ENCODE peak calls at places on chromosomes 6 and 20, in eight cellular contexts. One of them, this sample, is unnamed.

GRCh38 chr6:141783595-141783994 is 349.1 kb upstream of the GJE1 start:
- ATAC-seq in Right ventricle myocardium superior: peak
- ATAC-seq in activated CD8-positive, alpha-beta T cell treated with anti-CD3 and anti-CD28 coated beads, Interleukin-2, amount 10 ng/mL, durations not matched to agents 7 days and 5 days: no peak
- ATAC-seq in activated CD4-positive, CD25-positive, alpha-beta regulatory T cell treated with anti-CD3 and anti-CD28 coated beads, Interleukin-2, amount 50 U/mL, for 24 hours: no peak
- ATAC-seq in T-cell: no peak
- ATAC-seq in stimulated activated naive CD8-positive, alpha-beta T cell treated with anti-CD3 and anti-CD28 coated beads, Interleukin-15, Interleukin-2, amounts not matched to agents 100 U/mL and 50 U/mL, for 24 hours: no peak
- ATAC-seq in heart right ventricle: no peak
- ATAC-seq in naive B cell: no peak
- ATAC-seq in this sample: no peak

GRCh38 chr6:10363911-10364310 is 51.0 kb downstream of the TFAP2A start:
- ATAC-seq in Right ventricle myocardium superior: no peak
- ATAC-seq in activated CD8-positive, alpha-beta T cell treated with anti-CD3 and anti-CD28 coated beads, Interleukin-2, amount 10 ng/mL, durations not matched to agents 7 days and 5 days: no peak
- ATAC-seq in activated CD4-positive, CD25-positive, alpha-beta regulatory T cell treated with anti-CD3 and anti-CD28 coated beads, Interleukin-2, amount 50 U/mL, for 24 hours: no peak
- ATAC-seq in T-cell: no peak
- ATAC-seq in stimulated activated naive CD8-positive, alpha-beta T cell treated with anti-CD3 and anti-CD28 coated beads, Interleukin-15, Interleukin-2, amounts not matched to agents 100 U/mL and 50 U/mL, for 24 hours: no peak
- ATAC-seq in heart right ventricle: no peak
- ATAC-seq in naive B cell: no peak
- ATAC-seq in this sample: no peak

GRCh38 chr6:141475269-141475668 is 657.5 kb upstream of the GJE1 start:
- ATAC-seq in Right ventricle myocardium superior: no peak
- ATAC-seq in activated CD8-positive, alpha-beta T cell treated with anti-CD3 and anti-CD28 coated beads, Interleukin-2, amount 10 ng/mL, durations not matched to agents 7 days and 5 days: no peak
- ATAC-seq in activated CD4-positive, CD25-positive, alpha-beta regulatory T cell treated with anti-CD3 and anti-CD28 coated beads, Interleukin-2, amount 50 U/mL, for 24 hours: no peak
- ATAC-seq in T-cell: no peak
- ATAC-seq in stimulated activated naive CD8-positive, alpha-beta T cell treated with anti-CD3 and anti-CD28 coated beads, Interleukin-15, Interleukin-2, amounts not matched to agents 100 U/mL and 50 U/mL, for 24 hours: no peak
- ATAC-seq in heart right ventricle: no peak
- ATAC-seq in naive B cell: no peak
- ATAC-seq in this sample: no peak

GRCh38 chr6:128882991-128883571 is at the start of gene LAMA2:
- ATAC-seq in Right ventricle myocardium superior: peak
- ATAC-seq in activated CD8-positive, alpha-beta T cell treated with anti-CD3 and anti-CD28 coated beads, Interleukin-2, amount 10 ng/mL, durations not matched to agents 7 days and 5 days: no peak
- ATAC-seq in activated CD4-positive, CD25-positive, alpha-beta regulatory T cell treated with anti-CD3 and anti-CD28 coated beads, Interleukin-2, amount 50 U/mL, for 24 hours: no peak
- ATAC-seq in T-cell: peak
- ATAC-seq in stimulated activated naive CD8-positive, alpha-beta T cell treated with anti-CD3 and anti-CD28 coated beads, Interleukin-15, Interleukin-2, amounts not matched to agents 100 U/mL and 50 U/mL, for 24 hours: peak
- ATAC-seq in heart right ventricle: peak
- ATAC-seq in naive B cell: no peak
- ATAC-seq in this sample: peak

GRCh38 chr6:108168501-108168979 is 2.7 kb downstream of the NR2E1 start:
- ATAC-seq in Right ventricle myocardium superior: peak
- ATAC-seq in activated CD8-positive, alpha-beta T cell treated with anti-CD3 and anti-CD28 coated beads, Interleukin-2, amount 10 ng/mL, durations not matched to agents 7 days and 5 days: peak
- ATAC-seq in activated CD4-positive, CD25-positive, alpha-beta regulatory T cell treated with anti-CD3 and anti-CD28 coated beads, Interleukin-2, amount 50 U/mL, for 24 hours: peak
- ATAC-seq in T-cell: peak
- ATAC-seq in stimulated activated naive CD8-positive, alpha-beta T cell treated with anti-CD3 and anti-CD28 coated beads, Interleukin-15, Interleukin-2, amounts not matched to agents 100 U/mL and 50 U/mL, for 24 hours: peak
- ATAC-seq in heart right ventricle: peak
- ATAC-seq in naive B cell: peak
- ATAC-seq in this sample: no peak

GRCh38 chr6:53811746-53812145 is 16.9 kb downstream of the LRRC1 start:
- ATAC-seq in Right ventricle myocardium superior: no peak
- ATAC-seq in activated CD8-positive, alpha-beta T cell treated with anti-CD3 and anti-CD28 coated beads, Interleukin-2, amount 10 ng/mL, durations not matched to agents 7 days and 5 days: no peak
- ATAC-seq in activated CD4-positive, CD25-positive, alpha-beta regulatory T cell treated with anti-CD3 and anti-CD28 coated beads, Interleukin-2, amount 50 U/mL, for 24 hours: no peak
- ATAC-seq in T-cell: no peak
- ATAC-seq in stimulated activated naive CD8-positive, alpha-beta T cell treated with anti-CD3 and anti-CD28 coated beads, Interleukin-15, Interleukin-2, amounts not matched to agents 100 U/mL and 50 U/mL, for 24 hours: no peak
- ATAC-seq in heart right ventricle: no peak
- ATAC-seq in naive B cell: no peak
- ATAC-seq in this sample: no peak

GRCh38 chr20:1577906-1578305 is 20.4 kb upstream of the SIRPD start:
- ATAC-seq in Right ventricle myocardium superior: no peak
- ATAC-seq in activated CD8-positive, alpha-beta T cell treated with anti-CD3 and anti-CD28 coated beads, Interleukin-2, amount 10 ng/mL, durations not matched to agents 7 days and 5 days: no peak
- ATAC-seq in activated CD4-positive, CD25-positive, alpha-beta regulatory T cell treated with anti-CD3 and anti-CD28 coated beads, Interleukin-2, amount 50 U/mL, for 24 hours: no peak
- ATAC-seq in T-cell: no peak
- ATAC-seq in stimulated activated naive CD8-positive, alpha-beta T cell treated with anti-CD3 and anti-CD28 coated beads, Interleukin-15, Interleukin-2, amounts not matched to agents 100 U/mL and 50 U/mL, for 24 hours: no peak
- ATAC-seq in heart right ventricle: no peak
- ATAC-seq in naive B cell: no peak
- ATAC-seq in this sample: no peak

GRCh38 chr20:52402950-52403349 is 211.4 kb upstream of the ZFP64 start:
- ATAC-seq in Right ventricle myocardium superior: no peak
- ATAC-seq in activated CD8-positive, alpha-beta T cell treated with anti-CD3 and anti-CD28 coated beads, Interleukin-2, amount 10 ng/mL, durations not matched to agents 7 days and 5 days: peak
- ATAC-seq in activated CD4-positive, CD25-positive, alpha-beta regulatory T cell treated with anti-CD3 and anti-CD28 coated beads, Interleukin-2, amount 50 U/mL, for 24 hours: no peak
- ATAC-seq in T-cell: no peak
- ATAC-seq in stimulated activated naive CD8-positive, alpha-beta T cell treated with anti-CD3 and anti-CD28 coated beads, Interleukin-15, Interleukin-2, amounts not matched to agents 100 U/mL and 50 U/mL, for 24 hours: peak
- ATAC-seq in heart right ventricle: no peak
- ATAC-seq in naive B cell: no peak
- ATAC-seq in this sample: no peak

GRCh38 chr6:29462022-29462421 is 5.1 kb downstream of the OR2H1 start:
- ATAC-seq in Right ventricle myocardium superior: no peak
- ATAC-seq in activated CD8-positive, alpha-beta T cell treated with anti-CD3 and anti-CD28 coated beads, Interleukin-2, amount 10 ng/mL, durations not matched to agents 7 days and 5 days: no peak
- ATAC-seq in activated CD4-positive, CD25-positive, alpha-beta regulatory T cell treated with anti-CD3 and anti-CD28 coated beads, Interleukin-2, amount 50 U/mL, for 24 hours: no peak
- ATAC-seq in T-cell: no peak
- ATAC-seq in stimulated activated naive CD8-positive, alpha-beta T cell treated with anti-CD3 and anti-CD28 coated beads, Interleukin-15, Interleukin-2, amounts not matched to agents 100 U/mL and 50 U/mL, for 24 hours: no peak
- ATAC-seq in heart right ventricle: no peak
- ATAC-seq in naive B cell: no peak
- ATAC-seq in this sample: peak

GRCh38 chr6:15460110-15460727 is 202.6 kb downstream of the DTNBP1 start:
- ATAC-seq in Right ventricle myocardium superior: peak
- ATAC-seq in activated CD8-positive, alpha-beta T cell treated with anti-CD3 and anti-CD28 coated beads, Interleukin-2, amount 10 ng/mL, durations not matched to agents 7 days and 5 days: no peak
- ATAC-seq in activated CD4-positive, CD25-positive, alpha-beta regulatory T cell treated with anti-CD3 and anti-CD28 coated beads, Interleukin-2, amount 50 U/mL, for 24 hours: no peak
- ATAC-seq in T-cell: no peak
- ATAC-seq in stimulated activated naive CD8-positive, alpha-beta T cell treated with anti-CD3 and anti-CD28 coated beads, Interleukin-15, Interleukin-2, amounts not matched to agents 100 U/mL and 50 U/mL, for 24 hours: no peak
- ATAC-seq in heart right ventricle: no peak
- ATAC-seq in naive B cell: no peak
- ATAC-seq in this sample: no peak

GRCh38 chr20:32538526-32538918 is 46.6 kb downstream of the NOL4L start:
- ATAC-seq in Right ventricle myocardium superior: peak
- ATAC-seq in activated CD8-positive, alpha-beta T cell treated with anti-CD3 and anti-CD28 coated beads, Interleukin-2, amount 10 ng/mL, durations not matched to agents 7 days and 5 days: no peak
- ATAC-seq in activated CD4-positive, CD25-positive, alpha-beta regulatory T cell treated with anti-CD3 and anti-CD28 coated beads, Interleukin-2, amount 50 U/mL, for 24 hours: no peak
- ATAC-seq in T-cell: peak
- ATAC-seq in stimulated activated naive CD8-positive, alpha-beta T cell treated with anti-CD3 and anti-CD28 coated beads, Interleukin-15, Interleukin-2, amounts not matched to agents 100 U/mL and 50 U/mL, for 24 hours: no peak
- ATAC-seq in heart right ventricle: peak
- ATAC-seq in naive B cell: no peak
- ATAC-seq in this sample: no peak

GRCh38 chr20:856361-856775 is 22.9 kb downstream of the FAM110A start:
- ATAC-seq in Right ventricle myocardium superior: no peak
- ATAC-seq in activated CD8-positive, alpha-beta T cell treated with anti-CD3 and anti-CD28 coated beads, Interleukin-2, amount 10 ng/mL, durations not matched to agents 7 days and 5 days: peak
- ATAC-seq in activated CD4-positive, CD25-positive, alpha-beta regulatory T cell treated with anti-CD3 and anti-CD28 coated beads, Interleukin-2, amount 50 U/mL, for 24 hours: peak
- ATAC-seq in T-cell: peak
- ATAC-seq in stimulated activated naive CD8-positive, alpha-beta T cell treated with anti-CD3 and anti-CD28 coated beads, Interleukin-15, Interleukin-2, amounts not matched to agents 100 U/mL and 50 U/mL, for 24 hours: peak
- ATAC-seq in heart right ventricle: no peak
- ATAC-seq in naive B cell: no peak
- ATAC-seq in this sample: no peak

GRCh38 chr6:137013031-137013430 is 31.7 kb downstream of the IL20RA start:
- ATAC-seq in Right ventricle myocardium superior: no peak
- ATAC-seq in activated CD8-positive, alpha-beta T cell treated with anti-CD3 and anti-CD28 coated beads, Interleukin-2, amount 10 ng/mL, durations not matched to agents 7 days and 5 days: no peak
- ATAC-seq in activated CD4-positive, CD25-positive, alpha-beta regulatory T cell treated with anti-CD3 and anti-CD28 coated beads, Interleukin-2, amount 50 U/mL, for 24 hours: no peak
- ATAC-seq in T-cell: no peak
- ATAC-seq in stimulated activated naive CD8-positive, alpha-beta T cell treated with anti-CD3 and anti-CD28 coated beads, Interleukin-15, Interleukin-2, amounts not matched to agents 100 U/mL and 50 U/mL, for 24 hours: no peak
- ATAC-seq in heart right ventricle: no peak
- ATAC-seq in naive B cell: no peak
- ATAC-seq in this sample: no peak

GRCh38 chr6:91083226-91083625 is 496.4 kb upstream of the MAP3K7 start:
- ATAC-seq in Right ventricle myocardium superior: peak
- ATAC-seq in activated CD8-positive, alpha-beta T cell treated with anti-CD3 and anti-CD28 coated beads, Interleukin-2, amount 10 ng/mL, durations not matched to agents 7 days and 5 days: no peak
- ATAC-seq in activated CD4-positive, CD25-positive, alpha-beta regulatory T cell treated with anti-CD3 and anti-CD28 coated beads, Interleukin-2, amount 50 U/mL, for 24 hours: no peak
- ATAC-seq in T-cell: no peak
- ATAC-seq in stimulated activated naive CD8-positive, alpha-beta T cell treated with anti-CD3 and anti-CD28 coated beads, Interleukin-15, Interleukin-2, amounts not matched to agents 100 U/mL and 50 U/mL, for 24 hours: no peak
- ATAC-seq in heart right ventricle: no peak
- ATAC-seq in naive B cell: no peak
- ATAC-seq in this sample: no peak

GRCh38 chr6:116492331-116493067 is 18.9 kb upstream of the CALHM5 start:
- ATAC-seq in Right ventricle myocardium superior: no peak
- ATAC-seq in activated CD8-positive, alpha-beta T cell treated with anti-CD3 and anti-CD28 coated beads, Interleukin-2, amount 10 ng/mL, durations not matched to agents 7 days and 5 days: no peak
- ATAC-seq in activated CD4-positive, CD25-positive, alpha-beta regulatory T cell treated with anti-CD3 and anti-CD28 coated beads, Interleukin-2, amount 50 U/mL, for 24 hours: no peak
- ATAC-seq in T-cell: no peak
- ATAC-seq in stimulated activated naive CD8-positive, alpha-beta T cell treated with anti-CD3 and anti-CD28 coated beads, Interleukin-15, Interleukin-2, amounts not matched to agents 100 U/mL and 50 U/mL, for 24 hours: no peak
- ATAC-seq in heart right ventricle: no peak
- ATAC-seq in naive B cell: no peak
- ATAC-seq in this sample: no peak

GRCh38 chr6:163422574-163422973 is 8.1 kb downstream of the QKI start:
- ATAC-seq in Right ventricle myocardium superior: no peak
- ATAC-seq in activated CD8-positive, alpha-beta T cell treated with anti-CD3 and anti-CD28 coated beads, Interleukin-2, amount 10 ng/mL, durations not matched to agents 7 days and 5 days: no peak
- ATAC-seq in activated CD4-positive, CD25-positive, alpha-beta regulatory T cell treated with anti-CD3 and anti-CD28 coated beads, Interleukin-2, amount 50 U/mL, for 24 hours: no peak
- ATAC-seq in T-cell: no peak
- ATAC-seq in stimulated activated naive CD8-positive, alpha-beta T cell treated with anti-CD3 and anti-CD28 coated beads, Interleukin-15, Interleukin-2, amounts not matched to agents 100 U/mL and 50 U/mL, for 24 hours: no peak
- ATAC-seq in heart right ventricle: no peak
- ATAC-seq in naive B cell: no peak
- ATAC-seq in this sample: no peak

GRCh38 chr20:2292711-2293110 is 3.1 kb upstream of the TGM3 start:
- ATAC-seq in Right ventricle myocardium superior: no peak
- ATAC-seq in activated CD8-positive, alpha-beta T cell treated with anti-CD3 and anti-CD28 coated beads, Interleukin-2, amount 10 ng/mL, durations not matched to agents 7 days and 5 days: no peak
- ATAC-seq in activated CD4-positive, CD25-positive, alpha-beta regulatory T cell treated with anti-CD3 and anti-CD28 coated beads, Interleukin-2, amount 50 U/mL, for 24 hours: no peak
- ATAC-seq in T-cell: no peak
- ATAC-seq in stimulated activated naive CD8-positive, alpha-beta T cell treated with anti-CD3 and anti-CD28 coated beads, Interleukin-15, Interleukin-2, amounts not matched to agents 100 U/mL and 50 U/mL, for 24 hours: no peak
- ATAC-seq in heart right ventricle: peak
- ATAC-seq in naive B cell: no peak
- ATAC-seq in this sample: no peak

GRCh38 chr6:107244082-107244741 is 128.9 kb upstream of the BEND3 start:
- ATAC-seq in Right ventricle myocardium superior: no peak
- ATAC-seq in activated CD8-positive, alpha-beta T cell treated with anti-CD3 and anti-CD28 coated beads, Interleukin-2, amount 10 ng/mL, durations not matched to agents 7 days and 5 days: no peak
- ATAC-seq in activated CD4-positive, CD25-positive, alpha-beta regulatory T cell treated with anti-CD3 and anti-CD28 coated beads, Interleukin-2, amount 50 U/mL, for 24 hours: no peak
- ATAC-seq in T-cell: no peak
- ATAC-seq in stimulated activated naive CD8-positive, alpha-beta T cell treated with anti-CD3 and anti-CD28 coated beads, Interleukin-15, Interleukin-2, amounts not matched to agents 100 U/mL and 50 U/mL, for 24 hours: no peak
- ATAC-seq in heart right ventricle: no peak
- ATAC-seq in naive B cell: no peak
- ATAC-seq in this sample: no peak

GRCh38 chr6:28693751-28694443 is 168.2 kb downstream of the GPX5 start:
- ATAC-seq in Right ventricle myocardium superior: no peak
- ATAC-seq in activated CD8-positive, alpha-beta T cell treated with anti-CD3 and anti-CD28 coated beads, Interleukin-2, amount 10 ng/mL, durations not matched to agents 7 days and 5 days: no peak
- ATAC-seq in activated CD4-positive, CD25-positive, alpha-beta regulatory T cell treated with anti-CD3 and anti-CD28 coated beads, Interleukin-2, amount 50 U/mL, for 24 hours: no peak
- ATAC-seq in T-cell: no peak
- ATAC-seq in stimulated activated naive CD8-positive, alpha-beta T cell treated with anti-CD3 and anti-CD28 coated beads, Interleukin-15, Interleukin-2, amounts not matched to agents 100 U/mL and 50 U/mL, for 24 hours: no peak
- ATAC-seq in heart right ventricle: no peak
- ATAC-seq in naive B cell: no peak
- ATAC-seq in this sample: no peak

GRCh38 chr20:52993091-52993490 is 20.9 kb downstream of the TSHZ2 start:
- ATAC-seq in Right ventricle myocardium superior: no peak
- ATAC-seq in activated CD8-positive, alpha-beta T cell treated with anti-CD3 and anti-CD28 coated beads, Interleukin-2, amount 10 ng/mL, durations not matched to agents 7 days and 5 days: no peak
- ATAC-seq in activated CD4-positive, CD25-positive, alpha-beta regulatory T cell treated with anti-CD3 and anti-CD28 coated beads, Interleukin-2, amount 50 U/mL, for 24 hours: no peak
- ATAC-seq in T-cell: no peak
- ATAC-seq in stimulated activated naive CD8-positive, alpha-beta T cell treated with anti-CD3 and anti-CD28 coated beads, Interleukin-15, Interleukin-2, amounts not matched to agents 100 U/mL and 50 U/mL, for 24 hours: no peak
- ATAC-seq in heart right ventricle: no peak
- ATAC-seq in naive B cell: no peak
- ATAC-seq in this sample: no peak

GRCh38 chr6:52201046-52201445 is 14.9 kb downstream of the IL17A start:
- ATAC-seq in Right ventricle myocardium superior: no peak
- ATAC-seq in activated CD8-positive, alpha-beta T cell treated with anti-CD3 and anti-CD28 coated beads, Interleukin-2, amount 10 ng/mL, durations not matched to agents 7 days and 5 days: no peak
- ATAC-seq in activated CD4-positive, CD25-positive, alpha-beta regulatory T cell treated with anti-CD3 and anti-CD28 coated beads, Interleukin-2, amount 50 U/mL, for 24 hours: peak
- ATAC-seq in T-cell: no peak
- ATAC-seq in stimulated activated naive CD8-positive, alpha-beta T cell treated with anti-CD3 and anti-CD28 coated beads, Interleukin-15, Interleukin-2, amounts not matched to agents 100 U/mL and 50 U/mL, for 24 hours: peak
- ATAC-seq in heart right ventricle: no peak
- ATAC-seq in naive B cell: no peak
- ATAC-seq in this sample: no peak

GRCh38 chr6:43274916-43275597 is 23.0 kb upstream of the SLC22A7 start:
- ATAC-seq in Right ventricle myocardium superior: no peak
- ATAC-seq in activated CD8-positive, alpha-beta T cell treated with anti-CD3 and anti-CD28 coated beads, Interleukin-2, amount 10 ng/mL, durations not matched to agents 7 days and 5 days: peak
- ATAC-seq in activated CD4-positive, CD25-positive, alpha-beta regulatory T cell treated with anti-CD3 and anti-CD28 coated beads, Interleukin-2, amount 50 U/mL, for 24 hours: no peak
- ATAC-seq in T-cell: peak
- ATAC-seq in stimulated activated naive CD8-positive, alpha-beta T cell treated with anti-CD3 and anti-CD28 coated beads, Interleukin-15, Interleukin-2, amounts not matched to agents 100 U/mL and 50 U/mL, for 24 hours: no peak
- ATAC-seq in heart right ventricle: no peak
- ATAC-seq in naive B cell: peak
- ATAC-seq in this sample: peak